ENCODE peak calls at places on chromosome 22, in ten cellular contexts. M, A, O, J, K, B, U, T, H and R are unnamed samples.

GRCh38 chr22:27381960-27382742 is 419.4 kb downstream of the MN1 start:
- DNase-seq in M (no peak), A (no peak), O (no peak), J (peak; percentile 48), K (no peak), B (no peak), U (no peak), T (no peak), H (no peak), R (no peak)

GRCh38 chr22:26553056-26553752 is 36.7 kb downstream of the TPST2 start:
- DNase-seq in M (peak; percentile 83), A (peak; percentile 80), O (no peak), J (no peak), K (peak; percentile 95), B (no peak), U (peak; percentile 27), T (peak; percentile 75), H (peak; percentile 92), R (peak; percentile 71)

GRCh38 chr22:29520851-29521250 is 32.7 kb downstream of the THOC5 start:
- DNase-seq in M (peak; percentile 87), A (peak; percentile 79), O (no peak), J (no peak), K (peak; percentile 86), B (no peak), U (no peak), T (peak; percentile 82), H (peak; percentile 81), R (peak; percentile 26)

GRCh38 chr22:35582861-35583670 is 34.1 kb downstream of the MB start:
- DNase-seq in M (peak; percentile 70), A (peak; percentile 35), O (peak; percentile 75), J (peak; percentile 78), K (peak; percentile 53), B (no peak), U (peak; percentile 61), T (peak; percentile 73), H (peak; percentile 74), R (peak; percentile 43)

GRCh38 chr22:39241632-39242388 is 3.0 kb downstream of the PDGFB start:
- DNase-seq in M (no peak), A (no peak), O (no peak), J (no peak), K (no peak), B (no peak), U (no peak), T (no peak), H (no peak), R (no peak)

GRCh38 chr22:19287076-19287724 is 4.3 kb downstream of the CLTCL1 start:
- DNase-seq in M (no peak), A (peak; percentile 21), O (peak; percentile 19), J (peak; percentile 62), K (peak; percentile 83), B (no peak), U (peak; percentile 20), T (peak; percentile 21), H (peak; percentile 72), R (no peak)

GRCh38 chr22:36586852-36587251 is 57.9 kb upstream of the EIF3D start:
- DNase-seq in M (no peak), A (no peak), O (no peak), J (no peak), K (no peak), B (no peak), U (no peak), T (no peak), H (no peak), R (no peak)

GRCh38 chr22:45844009-45844408 is 133.0 kb downstream of the WNT7B start:
- DNase-seq in M (no peak), A (no peak), O (no peak), J (no peak), K (no peak), B (no peak), U (no peak), T (no peak), H (no peak), R (no peak)

GRCh38 chr22:38754247-38755154 is 1.3 kb downstream of the SUN2 start:
- DNase-seq in M (peak; percentile 66), A (no peak), O (peak; percentile 75), J (peak; percentile 84), K (peak; percentile 73), B (no peak), U (peak; percentile 92), T (peak; percentile 78), H (peak; percentile 56), R (peak; percentile 33)

GRCh38 chr22:16651217-16651616 is 58.6 kb upstream of the CCT8L2 start:
- DNase-seq in M (no peak), A (no peak), O (no peak), J (peak; percentile 13), K (peak; percentile 0), B (no peak), U (no peak), T (no peak), H (no peak), R (no peak)

GRCh38 chr22:33272866-33273265 is 214.7 kb upstream of the SYN3 start:
- DNase-seq in M (no peak), A (no peak), O (no peak), J (no peak), K (no peak), B (no peak), U (no peak), T (no peak), H (no peak), R (no peak)
- H3K4me3 ChIP-seq in M (no peak overlapping the region), A (no peak overlapping the region), O (no peak overlapping the region), J (no peak overlapping the region), K (no peak overlapping the region), B (no peak overlapping the region), U (no peak overlapping the region), T (no peak overlapping the region), H (no peak overlapping the region), R (no peak overlapping the region)

GRCh38 chr22:48693377-48694135 is 1134.1 kb downstream of the BRD1 start:
- DNase-seq in M (no peak), A (no peak), O (no peak), J (no peak), K (no peak), B (no peak), U (no peak), T (no peak), H (no peak), R (no peak)

GRCh38 chr22:48694296-48694883 is 1133.3 kb downstream of the BRD1 start:
- DNase-seq in M (no peak), A (no peak), O (no peak), J (no peak), K (no peak), B (no peak), U (no peak), T (no peak), H (no peak), R (no peak)

GRCh38 chr22:48690583-48691317 is 1136.9 kb downstream of the BRD1 start:
- DNase-seq in M (no peak), A (no peak), O (no peak), J (no peak), K (no peak), B (no peak), U (no peak), T (no peak), H (no peak), R (no peak)

GRCh38 chr22:48691431-48691851 is 1136.2 kb downstream of the BRD1 start:
- DNase-seq in M (no peak), A (no peak), O (no peak), J (no peak), K (no peak), B (no peak), U (no peak), T (no peak), H (no peak), R (no peak)

GRCh38 chr22:48692734-48693376 is 1134.8 kb downstream of the BRD1 start:
- DNase-seq in M (no peak), A (no peak), O (no peak), J (no peak), K (no peak), B (no peak), U (no peak), T (no peak), H (no peak), R (no peak)
- TF ChIP-seq CTCF in M (no peak), A (no peak), O (no peak), J (no peak), K (no peak), B (no peak), U (no peak), T (no peak), H (no peak), R (no peak)

DNA sequence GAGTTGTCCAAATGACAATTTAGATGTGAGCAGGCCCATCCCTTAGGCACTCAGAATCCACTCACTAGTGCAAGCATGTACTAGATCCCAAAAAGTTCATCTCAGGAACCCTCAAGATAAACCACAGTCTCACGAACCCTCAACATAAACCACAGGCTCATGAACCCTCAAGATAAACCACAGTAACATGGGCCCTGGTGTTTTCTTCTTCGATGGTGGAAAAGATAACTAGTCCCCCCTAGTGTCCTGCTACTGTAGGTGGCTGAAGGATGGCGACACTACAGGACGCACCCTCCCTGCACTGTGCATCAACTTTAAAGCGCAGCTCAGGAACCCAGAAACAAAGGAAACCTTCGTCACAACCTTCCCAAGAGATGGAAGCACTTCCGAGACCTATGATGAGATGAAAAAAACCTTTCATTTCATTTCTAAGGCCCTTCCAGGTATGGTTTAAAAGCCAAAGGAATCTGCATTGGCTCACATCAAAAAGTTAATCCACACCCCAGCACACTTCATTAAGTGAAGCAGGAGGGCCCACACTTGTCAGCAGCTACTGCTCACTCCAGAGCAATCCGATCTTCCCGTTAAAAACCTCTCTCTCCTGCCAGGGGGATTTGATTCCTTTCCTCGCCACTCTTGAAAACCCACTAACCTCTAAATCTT is 2.4 kb downstream of the LARGE1 start:
- DNase-seq in M (no peak), A (no peak), O (peak; percentile 10), J (peak; percentile 66), K (peak; percentile 27), B (no peak), U (no peak), T (no peak), H (peak; percentile 31), R (no peak)
- H3K4me3 ChIP-seq in M (no peak overlapping the region), A (no peak overlapping the region), O (no peak overlapping the region), J (peak overlapping the region; percentile 89), K (no peak overlapping the region), B (peak overlapping the region; percentile 64), U (no peak overlapping the region), T (peak overlapping the region; percentile 94), H (no peak overlapping the region), R (no peak overlapping the region)

GRCh38 chr22:22061085-22062077 is 78.8 kb upstream of the TOP3B start:
- DNase-seq in M (peak; percentile 69), A (peak; percentile 17), O (no peak), J (no peak), K (no peak), B (no peak), U (no peak), T (peak; percentile 93), H (peak; percentile 92), R (no peak)
- TF ChIP-seq CTCF in M (peak; percentile 38), A (peak; percentile 31), O (no peak), J (no peak), K (peak; percentile 47), B (peak; percentile 26), U (no peak), T (peak; percentile 51), H (peak; percentile 45), R (peak; percentile 22)